ENCODE peak calls at places on chromosomes 6 and 20, in four cellular contexts. S, R, P and Z are unnamed samples.

GRCh38 chr20:49989234-49990065 is 6.7 kb downstream of the SNAI1 start:
- DNase-seq in S (no peak), R (no peak), P (peak; percentile 73), Z (peak; percentile 33)

GRCh38 chr6:33589723-33590530 is 9.9 kb upstream of the BAK1 start:
- DNase-seq in S (peak; percentile 97), R (peak; percentile 37), P (peak; percentile 78), Z (peak; percentile 83)

GRCh38 chr6:101961357-101961756 is 567.8 kb downstream of the GRIK2 start:
- DNase-seq in S (no peak), R (no peak), P (no peak), Z (peak; percentile 13)

GRCh38 chr6:44034931-44035345 is 92.3 kb downstream of the MRPL14 start:
- DNase-seq in S (no peak), R (no peak), P (no peak), Z (no peak)

GRCh38 chr6:132020138-132020551 is 69.0 kb upstream of the CCN2 start:
- DNase-seq in S (no peak), R (no peak), P (no peak), Z (no peak)

GRCh38 chr6:25369450-25370086 is 90.4 kb downstream of the CARMIL1 start:
- DNase-seq in S (peak; percentile 23), R (no peak), P (no peak), Z (no peak)

GRCh38 chr6:7787137-7787575 is 61.3 kb downstream of the BMP6 start:
- DNase-seq in S (no peak), R (no peak), P (no peak), Z (no peak)

GRCh38 chr6:10084276-10084993 is 330.4 kb downstream of the TFAP2A start:
- DNase-seq in S (no peak), R (no peak), P (no peak), Z (peak; percentile 13)

GRCh38 chr6:143232849-143233248 is 172.2 kb downstream of the AIG1 start:
- DNase-seq in S (peak; percentile 65), R (peak; percentile 2), P (peak; percentile 72), Z (peak; percentile 74)

GRCh38 chr6:12318749-12319148 is 28.6 kb downstream of the EDN1 start:
- DNase-seq in S (no peak), R (no peak), P (no peak), Z (no peak)

GRCh38 chr20:41534170-41534569 is 84.0 kb downstream of the CHD6 start:
- DNase-seq in S (peak; percentile 16), R (no peak), P (no peak), Z (no peak)

GRCh38 chr20:48705208-48706115 is 122.3 kb downstream of the PREX1 start:
- DNase-seq in S (no peak), R (no peak), P (no peak), Z (no peak)

GRCh38 chr6:5302220-5302946 is 41.1 kb downstream of the FARS2 start:
- DNase-seq in S (no peak), R (peak; percentile 92), P (peak; percentile 79), Z (no peak)

GRCh38 chr6:118719351-118720124 is 68.1 kb upstream of the CEP85L start:
- DNase-seq in S (no peak), R (no peak), P (no peak), Z (no peak)

GRCh38 chr6:32085759-32086458 is 23.2 kb downstream of the TNXB start:
- DNase-seq in S (no peak), R (no peak), P (peak; percentile 51), Z (no peak)

GRCh38 chr6:28988536-28989415 is 16.3 kb downstream of the ZNF311 start:
- DNase-seq in S (no peak), R (no peak), P (peak; percentile 87), Z (peak; percentile 95)

GRCh38 chr20:58892126-58892931 is 39.8 kb downstream of the GNAS start:
- DNase-seq in S (peak; percentile 73), R (no peak), P (peak; percentile 85), Z (peak; percentile 73)

GRCh38 chr20:63835031-63835858 is 4.2 kb upstream of the ZBTB46 start:
- DNase-seq in S (peak; percentile 96), R (no peak), P (peak; percentile 86), Z (peak; percentile 88)

GRCh38 chr6:136994782-136995181 is 50.0 kb downstream of the IL20RA start:
- DNase-seq in S (peak; percentile 57), R (no peak), P (no peak), Z (no peak)

GRCh38 chr6:131828946-131829345 is 21.1 kb downstream of the ENPP1 start:
- DNase-seq in S (no peak), R (no peak), P (no peak), Z (no peak)

GRCh38 chr6:135002974-135003703 is 51.5 kb downstream of the HBS1L start:
- DNase-seq in S (no peak), R (peak; percentile 69), P (peak; percentile 57), Z (no peak)

GRCh38 chr20:35199696-35200095 is 26.8 kb upstream of the MMP24 start:
- DNase-seq in S (no peak), R (no peak), P (no peak), Z (no peak)
- TF ChIP-seq TCF7 in S (no peak), R (no peak), P (no peak), Z (no peak)

GRCh38 chr6:41100871-41101287 is 28.1 kb downstream of the NFYA start:
- DNase-seq in S (no peak), R (no peak), P (no peak), Z (peak; percentile 94)
- TF ChIP-seq TCF7 in S (no peak), R (no peak), P (no peak), Z (no peak)

GRCh38 chr6:35687658-35688604 is 784 bp downstream of the FKBP5 start:
- DNase-seq in S (no peak), R (peak; percentile 25), P (peak; percentile 84), Z (peak; percentile 74)

GRCh38 chr6:35688605-35689322 is at the start of gene FKBP5:
- DNase-seq in S (peak; percentile 89), R (peak; percentile 56), P (peak; percentile 98), Z (peak; percentile 95)

GRCh38 chr6:35694462-35694861 is 5.7 kb upstream of the FKBP5 start:
- DNase-seq in S (no peak), R (no peak), P (peak; percentile 58), Z (no peak)

GRCh38 chr6:35690484-35690883 is 1.8 kb upstream of the FKBP5 start:
- DNase-seq in S (no peak), R (no peak), P (no peak), Z (no peak)

DNA sequence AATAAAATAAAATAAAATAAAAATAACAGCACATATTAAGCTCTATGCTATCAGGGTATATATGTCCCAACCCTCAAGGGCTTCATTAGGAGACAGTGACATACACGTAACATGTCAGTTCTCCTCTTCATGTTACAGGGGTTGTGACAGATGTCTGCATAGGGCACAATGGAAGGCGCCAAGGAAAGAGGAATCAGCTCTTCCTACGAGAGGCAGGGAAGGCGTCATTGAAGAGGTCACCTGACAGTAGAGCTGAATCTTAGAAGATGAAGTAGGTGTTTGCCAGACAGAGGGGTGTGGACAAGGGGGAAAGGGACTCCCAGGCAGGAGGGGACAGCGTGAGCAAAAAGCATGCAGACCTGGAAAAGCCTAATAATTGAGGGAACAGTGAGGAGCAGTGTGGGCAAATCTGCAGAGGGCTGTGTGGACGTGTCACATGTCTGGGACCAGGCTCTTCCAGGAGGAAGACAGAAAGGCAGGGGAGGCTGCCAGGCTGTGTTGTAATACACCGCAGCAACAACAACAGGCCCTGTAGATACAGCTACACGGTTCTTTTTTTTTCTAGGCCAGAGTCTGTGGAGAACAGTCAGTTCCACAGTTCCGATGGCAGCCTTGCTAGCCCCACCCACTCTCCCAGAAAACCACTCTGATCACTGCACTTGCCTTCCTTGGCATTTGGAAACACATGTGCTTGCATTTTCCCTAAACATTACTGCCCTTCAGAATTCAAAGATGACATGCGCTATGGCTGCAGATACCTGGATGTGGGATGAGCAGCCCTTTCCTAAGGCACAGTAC is 2.5 kb upstream of the FKBP5 start:
- DNase-seq in S (no peak), R (no peak), P (no peak), Z (no peak)
- TF ChIP-seq TCF7 in S (no peak), R (no peak), P (no peak), Z (no peak)

DNA sequence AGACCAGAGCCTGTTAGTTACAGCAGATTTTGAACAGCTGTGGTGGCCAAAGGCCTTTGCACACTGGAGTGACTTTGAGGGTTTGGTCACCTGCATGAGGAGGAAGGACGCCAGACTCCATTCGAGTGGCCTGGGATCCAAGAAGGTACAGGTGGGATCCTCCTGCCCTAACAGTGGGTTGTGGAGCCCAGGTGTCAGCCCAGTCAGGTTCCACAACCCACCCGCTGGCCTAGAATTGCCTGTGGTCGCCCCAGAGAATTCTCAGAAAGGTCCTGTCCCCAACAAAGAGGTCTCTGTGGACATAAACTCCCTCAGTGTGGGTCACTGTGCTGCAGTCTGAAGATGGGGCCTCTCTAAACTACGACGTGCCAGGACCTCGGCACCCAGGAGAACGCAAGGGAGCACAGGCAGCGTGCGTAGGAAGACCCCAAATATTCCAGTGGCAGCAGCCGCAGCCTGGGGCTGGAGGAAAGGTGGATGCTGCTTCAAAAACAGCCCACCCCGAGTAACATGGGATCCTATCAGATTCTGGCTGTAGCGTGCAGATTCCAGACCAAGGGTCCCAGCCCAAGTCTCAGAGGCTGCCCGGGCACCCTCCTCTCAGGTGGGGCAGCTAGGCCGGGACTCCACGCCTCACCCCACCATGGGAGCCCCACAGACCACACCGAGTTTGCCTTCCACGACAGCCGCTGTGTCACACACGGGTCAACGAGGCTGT is 16.0 kb downstream of the ACSS1 start:
- DNase-seq in S (no peak), R (no peak), P (no peak), Z (no peak)
- TF ChIP-seq TCF7 in S (no peak), R (no peak), P (no peak), Z (no peak)

DNA sequence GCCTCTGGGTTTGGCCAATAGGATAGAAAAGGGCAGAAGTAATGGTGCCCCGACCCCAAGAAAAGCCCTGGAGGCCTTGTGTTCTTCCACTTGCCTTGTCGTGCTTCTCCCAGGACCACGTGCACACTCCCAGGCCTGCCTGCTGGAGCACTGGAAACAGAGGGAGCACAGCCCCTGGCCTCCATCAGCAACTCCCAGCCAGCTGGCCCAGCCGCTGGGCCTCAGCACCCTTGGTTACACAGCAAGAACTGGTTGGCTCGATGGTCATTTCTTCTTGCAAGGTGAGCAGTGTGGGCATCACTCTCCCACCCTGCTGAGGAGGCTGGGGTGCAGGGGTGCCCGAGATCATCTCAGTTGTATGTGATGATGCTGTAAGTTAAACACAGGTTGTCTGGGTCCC is 69.2 kb upstream of the CST7 start:
- DNase-seq in S (no peak), R (no peak), P (no peak), Z (no peak)
- TF ChIP-seq TCF7 in S (no peak), R (no peak), P (no peak), Z (no peak)

DNA sequence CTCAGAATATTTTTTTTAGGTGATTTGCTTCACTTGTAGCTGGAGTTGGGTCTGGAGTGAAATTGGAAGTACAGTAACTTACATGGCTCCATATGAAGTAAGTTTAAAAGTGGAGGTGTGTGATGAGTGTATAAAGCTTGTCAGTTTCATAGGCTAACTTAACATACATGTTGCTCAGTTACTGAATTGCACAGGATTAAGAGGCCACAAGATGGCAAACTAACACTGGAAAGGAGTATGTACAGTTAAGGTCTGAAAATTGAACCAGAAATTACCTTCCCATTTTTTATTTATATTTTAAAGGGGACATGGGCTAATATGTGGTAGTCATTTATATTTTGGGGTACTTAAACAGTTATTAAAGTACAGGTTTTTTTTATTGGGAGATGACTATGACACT is 45.3 kb upstream of the SMIM8 start:
- DNase-seq in S (peak; percentile 22), R (no peak), P (peak; percentile 55), Z (no peak)
- TF ChIP-seq TCF7 in S (no peak), R (no peak), P (no peak), Z (no peak)

GRCh38 chr20:39581034-39581433 is 618.9 kb downstream of the DHX35 start:
- DNase-seq in S (no peak), R (no peak), P (no peak), Z (no peak)
- TF ChIP-seq TCF7 in S (no peak), R (no peak), P (no peak), Z (no peak)